ENCODE peak calls at places on chromosome 22, in six cellular contexts. F is neural crest cell; T is stimulated activated CD8-positive, alpha-beta memory T cell treated with anti-CD3 and anti-CD28 coated beads, Interleukin-7, amount 100 ng/mL, for 48 hours; J is hepatic stellate cell; Z is NAMALWA; A is fibroblast of lung. D is an unnamed sample.

GRCh38 chr22:32339190-32340012 is 18.3 kb upstream of the RFPL3 start:
- DNase-seq in T (no peak), Z (no peak), A (no peak), J (no peak), F (no peak), D (no peak)

GRCh38 chr22:25998118-25998775 is 171.0 kb upstream of the SEZ6L start:
- DNase-seq in A (no peak), Z (no peak), J (no peak), T (no peak), F (no peak), D (no peak)

GRCh38 chr22:24105018-24105360 is 76.3 kb upstream of the SUSD2 start:
- DNase-seq in J (peak; percentile 54), A (peak; percentile 28), T (no peak), F (no peak), Z (no peak), D (no peak)

GRCh38 chr22:33747576-33748180 is 172.6 kb downstream of the LARGE1 start:
- DNase-seq in T (no peak), Z (peak; percentile 23), F (no peak), A (no peak), J (no peak), D (no peak)

GRCh38 chr22:37370306-37370979 is 56.8 kb downstream of the ELFN2 start:
- DNase-seq in J (no peak), F (no peak), T (no peak), A (no peak), Z (peak; percentile 76), D (no peak)

GRCh38 chr22:25419247-25420113 is 145.0 kb upstream of the GRK3 start:
- DNase-seq in T (no peak), J (no peak), F (no peak), Z (no peak), A (peak; percentile 58), D (no peak)

GRCh38 chr22:40345801-40346177 is 511 bp upstream of the ADSL start:
- DNase-seq in Z (peak; percentile 68), J (peak; percentile 24), A (no peak), F (no peak), T (peak; percentile 25), D (peak; percentile 10)

GRCh38 chr22:46795140-46795539 is 32.7 kb downstream of the TBC1D22A start:
- DNase-seq in A (no peak), F (no peak), J (no peak), T (no peak), Z (no peak), D (no peak)

GRCh38 chr22:20741634-20742581 is 32.0 kb upstream of the SERPIND1 start:
- DNase-seq in A (peak; percentile 34), Z (peak; percentile 59), F (no peak), T (peak; percentile 18), J (peak; percentile 18), D (no peak)

GRCh38 chr22:20584029-20584871 is 76.8 kb downstream of the MED15 start:
- DNase-seq in J (no peak), A (no peak), Z (no peak), F (no peak), T (no peak), D (no peak)

GRCh38 chr22:29339381-29340235 is 24.1 kb upstream of the RASL10A start:
- DNase-seq in Z (no peak), T (no peak), A (no peak), F (no peak), J (no peak), D (no peak)

GRCh38 chr22:23219787-23220484 is 39.6 kb downstream of the BCR start:
- DNase-seq in J (no peak), Z (peak; percentile 97), T (peak; percentile 77), A (peak; percentile 44), F (no peak), D (no peak)

GRCh38 chr22:22935056-22935545 is 47.5 kb downstream of the IGLL5 start:
- DNase-seq in Z (no peak), F (no peak), A (no peak), T (no peak), J (no peak), D (no peak)

GRCh38 chr22:19723990-19724827 is 870 bp downstream of the GP1BB start:
- DNase-seq in T (no peak), Z (no peak), J (no peak), F (peak; percentile 59), A (no peak), D (no peak)

GRCh38 chr22:40419718-40420117 is 49.3 kb downstream of the SGSM3 start:
- DNase-seq in T (no peak), Z (no peak), J (no peak), A (no peak), F (no peak), D (no peak)

GRCh38 chr22:47127441-47127871 is 365.0 kb downstream of the TBC1D22A start:
- DNase-seq in T (no peak), F (no peak), A (no peak), Z (peak; percentile 9), J (no peak), D (no peak)

GRCh38 chr22:37126383-37126782 is 16.9 kb upstream of the TMPRSS6 start:
- DNase-seq in A (no peak), J (no peak), Z (no peak), F (no peak), T (no peak), D (no peak)

GRCh38 chr22:22593964-22594656 is 35.0 kb upstream of the PRAME start:
- DNase-seq in T (peak; percentile 29), F (peak; percentile 41), Z (peak; percentile 68), A (peak; percentile 70), J (peak; percentile 19), D (no peak)

GRCh38 chr22:46044718-46045458 is 67.9 kb upstream of the WNT7B start:
- DNase-seq in T (no peak), Z (no peak), A (no peak), J (no peak), F (no peak), D (no peak)

GRCh38 chr22:37230673-37231405 is 13.2 kb downstream of the RAC2 start:
- DNase-seq in T (peak; percentile 92), Z (peak; percentile 45), J (no peak), F (no peak), A (no peak), D (no peak)

GRCh38 chr22:42562282-42562681 is 8.5 kb downstream of the SERHL2 start:
- DNase-seq in T (no peak), F (no peak), Z (peak; percentile 56), J (no peak), A (no peak), D (no peak)

GRCh38 chr22:37569009-37569920 is 9.0 kb downstream of the CDC42EP1 start:
- DNase-seq in A (no peak), J (no peak), F (no peak), T (no peak), Z (no peak), D (no peak)

GRCh38 chr22:36977401-36977861 is 41.8 kb downstream of the TST start:
- DNase-seq in T (peak; percentile 85), A (no peak), J (peak; percentile 24), F (peak; percentile 38), Z (peak; percentile 93), D (peak; percentile 5)

GRCh38 chr22:42773161-42773560 is 52.5 kb upstream of the A4GALT start:
- DNase-seq in J (no peak), F (no peak), Z (no peak), A (no peak), T (no peak), D (no peak)

GRCh38 chr22:37544955-37545702 is 15.2 kb upstream of the CDC42EP1 start:
- DNase-seq in T (no peak), J (peak; percentile 73), A (peak; percentile 65), F (peak; percentile 65), Z (peak; percentile 70), D (no peak)

GRCh38 chr22:16609548-16610261 is 17.1 kb upstream of the CCT8L2 start:
- DNase-seq in J (no peak), A (no peak), Z (no peak), F (no peak), T (no peak), D (no peak)

GRCh38 chr22:31055322-31056159 is 25.6 kb upstream of the SMTN start:
- DNase-seq in F (peak; percentile 8), Z (no peak), T (no peak), J (peak; percentile 89), A (peak; percentile 99), D (peak; percentile 84)

GRCh38 chr22:50258361-50259292 is 2.9 kb downstream of the MAPK12 start:
- DNase-seq in J (no peak), Z (no peak), A (no peak), F (no peak), T (no peak), D (no peak)

GRCh38 chr22:45420539-45420938 is 7.0 kb downstream of the RIBC2 start:
- DNase-seq in A (no peak), T (no peak), F (no peak), Z (no peak), J (no peak), D (no peak)

GRCh38 chr22:40116496-40117200 is 61.1 kb upstream of the TNRC6B start:
- DNase-seq in J (no peak), T (no peak), F (no peak), Z (no peak), A (no peak), D (no peak)

GRCh38 chr22:25404923-25405853 is 159.3 kb upstream of the GRK3 start:
- DNase-seq in Z (peak; percentile 65), F (no peak), J (peak; percentile 85), T (peak; percentile 49), A (peak; percentile 62), D (peak; percentile 19)

GRCh38 chr22:42791721-42792452 is 65.2 kb downstream of the ARFGAP3 start:
- DNase-seq in A (peak; percentile 15), J (no peak), F (no peak), T (no peak), Z (no peak), D (no peak)